ENCODE peak calls at places on chromosomes 11 and 22, in nine cellular contexts. J, M, I, C, E, Y, P, U and L are unnamed samples.

GRCh38 chr11:80980221-80980620 is 1539.4 kb upstream of the TENM4 start:
- DNase-seq in I (peak; percentile 1), P (no peak), M (peak; percentile 81), J (peak; percentile 45), Y (peak; percentile 42), U (no peak), C (peak; percentile 16), E (peak; percentile 28), L (peak; percentile 6)

GRCh38 chr11:30313580-30313979 is 9.3 kb upstream of the ARL14EP start:
- DNase-seq in I (no peak), U (no peak), Y (no peak), P (no peak), J (no peak), C (no peak), M (peak; percentile 11), E (no peak), L (no peak)

GRCh38 chr11:74010306-74010981 is 1.6 kb upstream of the UCP3 start:
- DNase-seq in J (no peak), P (no peak), M (no peak), I (no peak), C (no peak), U (peak; percentile 50), E (no peak), Y (no peak), L (no peak)

GRCh38 chr22:41380993-41381328 is 781 bp upstream of the TEF start:
- DNase-seq in M (peak; percentile 90), U (peak; percentile 96), C (no peak), E (peak; percentile 96), J (peak; percentile 57), Y (peak; percentile 73), P (no peak), I (peak; percentile 89), L (peak; percentile 98)

GRCh38 chr22:20130319-20130718 is 1.3 kb upstream of the ZDHHC8 start:
- DNase-seq in E (no peak), M (no peak), J (peak; percentile 23), Y (no peak), P (no peak), I (no peak), U (no peak), C (no peak), L (no peak)

GRCh38 chr11:16815047-16815767 is 76.8 kb downstream of the C11orf58 start:
- DNase-seq in I (no peak), C (no peak), E (peak; percentile 83), M (peak; percentile 64), P (peak; percentile 86), Y (peak; percentile 50), U (peak; percentile 86), J (no peak), L (peak; percentile 24)

GRCh38 chr11:124445646-124446139 is at the start of gene OR8B8:
- DNase-seq in J (no peak), M (no peak), E (no peak), P (no peak), Y (no peak), C (no peak), U (no peak), I (no peak), L (no peak)

GRCh38 chr22:33397381-33397907 is 339.3 kb upstream of the SYN3 start:
- DNase-seq in I (no peak), E (no peak), C (no peak), U (no peak), J (no peak), M (no peak), P (no peak), Y (no peak), L (no peak)

GRCh38 chr11:17161515-17161914 is 46.3 kb downstream of the PIK3C2A start:
- DNase-seq in C (peak; percentile 18), P (no peak), Y (no peak), U (no peak), I (no peak), J (no peak), E (peak; percentile 22), M (no peak), L (no peak)

GRCh38 chr22:21753374-21754111 is 17.9 kb upstream of the YPEL1 start:
- DNase-seq in C (no peak), U (no peak), M (no peak), E (no peak), Y (no peak), J (no peak), I (no peak), P (no peak), L (no peak)

GRCh38 chr11:105611414-105611813 is 1.5 kb downstream of the GRIA4 start:
- DNase-seq in M (no peak), Y (no peak), U (no peak), P (no peak), C (no peak), J (no peak), E (no peak), I (no peak), L (no peak)

GRCh38 chr11:109490953-109491733 is 69.2 kb downstream of the C11orf87 start:
- DNase-seq in P (no peak), M (no peak), C (no peak), E (peak; percentile 5), Y (no peak), I (no peak), U (no peak), J (no peak), L (peak; percentile 10)

GRCh38 chr22:42645341-42645937 is 3.8 kb downstream of the CYB5R3 start:
- DNase-seq in U (no peak), Y (no peak), I (no peak), E (no peak), P (peak; percentile 74), C (no peak), M (no peak), J (no peak), L (no peak)

GRCh38 chr11:17469998-17470397 is 6.6 kb downstream of the ABCC8 start:
- DNase-seq in Y (no peak), C (no peak), P (no peak), I (no peak), E (no peak), J (no peak), M (no peak), U (no peak), L (no peak)

GRCh38 chr11:30406978-30407762 is 84.3 kb downstream of the ARL14EP start:
- DNase-seq in J (peak; percentile 1), P (no peak), E (no peak), U (no peak), C (no peak), Y (no peak), I (no peak), M (no peak), L (no peak)

GRCh38 chr11:44382118-44382517 is 72.2 kb upstream of the ALX4 start:
- DNase-seq in J (no peak), I (no peak), Y (no peak), C (no peak), M (no peak), E (no peak), P (no peak), U (no peak), L (no peak)

DNA sequence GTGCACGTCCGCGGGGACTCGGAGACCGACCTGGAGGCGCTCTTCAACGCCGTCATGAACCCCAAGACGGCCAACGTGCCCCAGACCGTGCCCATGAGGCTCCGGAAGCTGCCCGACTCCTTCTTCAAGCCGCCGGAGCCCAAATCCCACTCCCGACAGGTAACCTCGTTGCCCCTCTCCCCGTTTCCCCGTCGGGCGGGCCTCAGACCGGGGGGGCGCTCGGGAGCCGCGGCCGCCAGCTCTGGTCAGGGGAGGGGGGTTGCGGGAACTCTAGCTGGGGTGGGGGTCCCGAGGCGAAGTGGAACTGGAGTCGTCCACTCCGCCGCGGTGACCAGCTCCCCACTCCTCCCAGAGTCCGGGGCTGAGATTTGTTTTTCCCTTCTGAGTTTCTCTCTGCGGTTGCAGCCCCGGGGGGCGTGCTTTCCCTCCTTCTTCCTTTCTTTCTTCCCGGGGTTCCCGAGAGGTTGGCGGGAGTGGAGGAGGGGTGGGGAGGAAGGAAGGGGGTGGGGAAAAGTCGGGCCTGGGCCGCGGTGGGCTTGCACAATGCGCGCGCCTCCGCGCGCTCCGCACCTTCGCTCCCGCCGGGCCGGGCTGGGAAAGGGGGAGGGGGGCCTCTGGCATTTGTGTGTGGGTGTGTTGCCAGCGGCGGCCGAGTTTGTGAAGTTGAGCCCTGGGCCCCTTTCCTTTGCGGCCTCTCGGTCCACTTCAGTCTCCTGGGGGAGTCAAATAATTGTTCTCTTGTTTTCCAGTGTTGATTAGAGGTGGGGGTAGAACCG is 952 bp downstream of the YAP1 start:
- DNase-seq in I (no peak), P (peak; percentile 92), Y (peak; percentile 88), E (peak; percentile 92), U (peak; percentile 89), M (peak; percentile 69), J (peak; percentile 79), C (peak; percentile 12), L (peak; percentile 77)
- H3K4me3 ChIP-seq in I (peak overlapping the region; percentile 90), P (peak overlapping the region; percentile 80), Y (peak overlapping the region; percentile 90), E (peak overlapping the region; percentile 87), U (peak overlapping the region; percentile 86), M (peak overlapping the region; percentile 85), J (peak overlapping the region; percentile 70), C (no peak overlapping the region), L (peak overlapping the region; percentile 83)

GRCh38 chr11:26228778-26229177 is 103.2 kb upstream of the ANO3 start:
- DNase-seq in P (no peak), M (peak; percentile 66), J (peak; percentile 23), U (no peak), Y (peak; percentile 45), C (no peak), E (peak; percentile 51), I (no peak), L (peak; percentile 27)

GRCh38 chr11:26225643-26226042 is 106.3 kb upstream of the ANO3 start:
- DNase-seq in J (no peak), Y (no peak), P (no peak), C (no peak), M (no peak), U (no peak), I (no peak), E (no peak), L (no peak)

GRCh38 chr11:26227883-26228502 is 103.9 kb upstream of the ANO3 start:
- DNase-seq in C (no peak), M (no peak), P (no peak), Y (no peak), I (no peak), J (no peak), U (no peak), E (no peak), L (no peak)

GRCh38 chr11:26229270-26229669 is 102.7 kb upstream of the ANO3 start:
- DNase-seq in C (no peak), I (peak; percentile 72), E (peak; percentile 95), M (peak; percentile 99), P (no peak), Y (peak; percentile 83), J (peak; percentile 73), U (no peak), L (peak; percentile 94)

GRCh38 chr11:26227311-26227710 is 104.6 kb upstream of the ANO3 start:
- DNase-seq in Y (peak; percentile 83), J (peak; percentile 81), U (no peak), P (no peak), I (peak; percentile 71), M (peak; percentile 97), E (peak; percentile 93), C (peak; percentile 65), L (peak; percentile 92)
- TF ChIP-seq CTCF in Y (peak; percentile 51), J (peak; percentile 70), U (no peak), P (peak; percentile 59), I (peak; percentile 58), M (peak; percentile 60), E (peak; percentile 57), C (peak; percentile 38), L (peak; percentile 57)

GRCh38 chr11:111574373-111575230 is 27.6 kb upstream of the SIK2 start:
- DNase-seq in Y (no peak), I (no peak), E (peak; percentile 72), C (no peak), U (no peak), P (no peak), M (no peak), J (no peak), L (no peak)
- H3K4me3 ChIP-seq in Y (no peak overlapping the region), I (no peak overlapping the region), E (peak overlapping the region; percentile 20), C (peak overlapping the region; percentile 26), U (peak overlapping the region; percentile 9), P (peak overlapping the region; percentile 17), M (no peak overlapping the region), J (no peak overlapping the region), L (no peak overlapping the region)

GRCh38 chr22:28883917-28884753 is 763 bp downstream of the ZNRF3 start:
- DNase-seq in M (no peak), U (peak; percentile 77), Y (no peak), C (peak; percentile 38), J (peak; percentile 32), I (no peak), P (peak; percentile 82), E (peak; percentile 60), L (peak; percentile 30)
- TF ChIP-seq CTCF in M (no peak), U (no peak), Y (no peak), C (no peak), J (no peak), I (no peak), P (no peak), E (no peak), L (no peak)